ENCODE peak calls at places on chromosomes 6 and 20, in four cellular contexts. X is GM12878, S is HepG2, W is K562. P is an unnamed sample.

GRCh38 chr6:125957845-125958244 is 1.3 kb downstream of the HINT3 start:
- DNase-seq in X (no peak), S (peak), W (no peak), P (no peak)

GRCh38 chr6:109079981-109080380 is 14.7 kb downstream of the SESN1 start:
- DNase-seq in W (no peak), S (no peak), X (no peak), P (no peak)

GRCh38 chr6:56637640-56638039 is 5.0 kb downstream of the DST start:
- DNase-seq in X (peak), W (peak), S (peak), P (no peak)

GRCh38 chr20:22762576-22763256 is 178.3 kb upstream of the FOXA2 start:
- DNase-seq in X (no peak), W (no peak), S (no peak), P (no peak)

GRCh38 chr6:156634971-156635371 is 142.2 kb upstream of the ARID1B start:
- DNase-seq in S (no peak), W (no peak), X (no peak), P (no peak)

GRCh38 chr6:151690768-151691562 is 116.5 kb upstream of the ESR1 start:
- DNase-seq in W (no peak), S (no peak), X (peak), P (no peak)

GRCh38 chr6:89154131-89154530 is 8.3 kb downstream of the PM20D2 start:
- DNase-seq in X (no peak), S (no peak), W (no peak), P (no peak)

GRCh38 chr20:51446656-51447055 is 95.9 kb downstream of the NFATC2 start:
- DNase-seq in S (peak), X (no peak), W (peak), P (no peak)

GRCh38 chr20:3763691-3764601 is 3.6 kb downstream of the ADISSP start:
- DNase-seq in W (no peak), X (no peak), S (no peak), P (no peak)

GRCh38 chr6:53706525-53706924 is 41.0 kb upstream of the KLHL31 start:
- DNase-seq in X (no peak), W (no peak), S (no peak), P (no peak)

GRCh38 chr6:167819640-167820039 is 7.1 kb upstream of the AFDN start:
- DNase-seq in X (no peak), S (no peak), W (no peak), P (no peak)

GRCh38 chr6:129748212-129748900 is 38.4 kb upstream of the ARHGAP18 start:
- DNase-seq in S (peak), W (peak), X (peak), P (no peak)

GRCh38 chr6:139144490-139145085 is 9.7 kb downstream of the HECA start:
- DNase-seq in X (no peak), S (no peak), W (no peak), P (no peak)

GRCh38 chr6:139109558-139109957 is 25.3 kb upstream of the HECA start:
- DNase-seq in W (no peak), X (no peak), S (peak), P (peak)

GRCh38 chr6:6515691-6516607 is 72.6 kb upstream of the LY86 start:
- DNase-seq in W (no peak), X (peak), S (no peak), P (no peak)

DNA sequence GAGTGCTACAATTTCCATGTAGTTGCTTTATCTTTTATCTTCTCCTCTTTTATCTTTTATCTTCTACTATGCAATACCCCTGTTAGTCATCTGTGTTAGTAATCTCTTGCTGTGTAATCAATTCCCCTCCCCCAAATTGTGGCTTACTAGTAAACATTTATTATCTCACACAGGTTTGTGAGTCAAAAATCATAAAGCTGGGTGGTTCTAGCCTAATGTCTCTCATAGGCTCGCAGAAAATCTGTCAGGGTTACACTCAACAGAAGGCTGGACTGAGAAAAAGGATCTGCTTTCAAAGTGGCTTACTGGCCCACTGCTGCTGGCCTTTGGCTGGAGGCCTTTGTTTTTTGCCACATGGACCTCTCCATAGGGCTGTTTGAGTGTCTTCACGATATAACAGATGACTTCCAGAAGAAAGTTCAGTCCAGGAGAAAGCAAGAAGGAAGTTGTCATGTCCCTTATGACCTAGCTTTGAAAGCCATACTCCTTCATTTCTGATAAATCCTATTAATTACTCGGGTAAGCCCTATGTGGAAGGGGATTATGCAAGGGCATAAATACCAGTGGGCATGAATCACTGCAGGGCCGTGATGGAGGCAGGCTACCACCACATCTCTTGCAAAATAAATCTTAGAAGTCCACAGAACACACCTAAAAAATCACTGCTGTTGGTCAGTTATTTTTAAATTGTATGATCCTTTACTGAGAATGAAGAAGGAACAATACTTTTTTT is 24.5 kb upstream of the PTCHD4 start:
- DNase-seq in W (no peak), X (no peak), S (no peak), P (no peak)
- TF ChIP-seq ATF2 in W (no peak), X (no peak), S (no peak), P (no peak)

GRCh38 chr6:32845381-32845884 is 1.6 kb upstream of the PSMB8 start:
- DNase-seq in X (no peak), W (no peak), S (no peak), P (no peak)
- TF ChIP-seq CBFB in X (peak), W (no peak), S (no peak), P (no peak)

GRCh38 chr6:128499079-128499705 is 21.2 kb downstream of the PTPRK start:
- DNase-seq in W (no peak), S (peak), X (no peak), P (no peak)
- TF ChIP-seq NR2C2 in W (no peak), S (no peak), X (no peak), P (no peak)

GRCh38 chr6:30847421-30847970 is 36.8 kb upstream of the DDR1 start:
- DNase-seq in W (no peak), X (no peak), S (no peak), P (peak)
- TF ChIP-seq ATF2 in W (no peak), X (no peak), S (no peak), P (no peak)

DNA sequence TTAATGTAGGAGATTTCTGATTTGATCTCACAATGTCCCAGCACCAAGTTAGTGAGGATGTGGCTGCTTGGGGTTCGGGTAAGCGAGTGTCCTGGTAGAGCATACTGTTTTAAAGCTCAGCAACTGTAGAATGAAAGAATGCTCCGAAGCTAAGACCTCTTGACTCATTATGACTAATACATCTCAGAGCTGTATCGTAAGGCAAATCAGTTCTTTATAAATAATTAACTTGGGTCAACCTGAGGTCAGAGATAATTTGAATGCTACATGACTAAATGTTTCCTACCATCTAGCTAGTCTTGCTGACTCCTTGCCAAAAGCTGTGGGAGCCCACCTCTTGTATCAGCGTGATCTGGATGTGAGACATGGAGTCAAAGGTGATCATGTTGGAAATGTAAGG is 128.8 kb upstream of the PDE7B start:
- DNase-seq in W (no peak), X (no peak), S (peak), P (no peak)
- TF ChIP-seq CBFB in W (no peak), X (no peak), S (no peak), P (no peak)

GRCh38 chr6:44377971-44378370 is 9.5 kb upstream of the CDC5L start:
- DNase-seq in W (no peak), S (peak), X (no peak), P (no peak)

GRCh38 chr6:44377484-44377883 is 10.0 kb upstream of the CDC5L start:
- DNase-seq in X (no peak), W (no peak), S (no peak), P (no peak)

GRCh38 chr6:44367686-44368085 is 19.8 kb upstream of the CDC5L start:
- DNase-seq in X (no peak), S (no peak), W (no peak), P (no peak)

GRCh38 chr6:44373787-44374186 is 13.7 kb upstream of the CDC5L start:
- DNase-seq in X (no peak), S (no peak), W (no peak), P (no peak)

GRCh38 chr6:44373051-44373450 is 14.5 kb upstream of the CDC5L start:
- DNase-seq in W (no peak), S (no peak), X (no peak), P (no peak)
- TF ChIP-seq NR2C2 in W (no peak), S (no peak), X (no peak), P (no peak)

P was measured in WTC11.